ENCODE peak calls at places on chromosomes 7 and 10, in nine cellular contexts. L is MM.1S; W is thoracic aorta; X is tibial nerve; T is CD8-positive, alpha-beta T cell; B is heart left ventricle; A is CD4-positive, CD25-positive, alpha-beta regulatory T cell; P is right lobe of liver; O is adrenal gland. K is an unnamed sample.

GRCh38 chr7:94620703-94621118 is 35.2 kb downstream of the SGCE start:
- DNase-seq in T (peak; percentile 23), X (peak; percentile 47), B (peak; percentile 88), L (peak; percentile 97), P (peak; percentile 80), O (peak; percentile 96), A (no peak), W (peak; percentile 48), K (peak; percentile 90)

GRCh38 chr7:100396421-100396982 is 23.2 kb downstream of the PILRA start:
- DNase-seq in P (no peak), B (no peak), L (peak; percentile 87), A (peak; percentile 58), T (peak; percentile 36), O (no peak), W (no peak), X (no peak), K (no peak)

GRCh38 chr10:51786016-51786683 is 86.8 kb upstream of the CSTF2T start:
- DNase-seq in W (no peak), B (no peak), O (no peak), P (no peak), L (no peak), T (no peak), A (no peak), X (no peak), K (no peak)

GRCh38 chr7:136142583-136142982 is 165.4 kb upstream of the MTPN start:
- DNase-seq in W (no peak), L (no peak), P (no peak), A (no peak), T (no peak), B (no peak), X (no peak), O (no peak), K (no peak)

GRCh38 chr7:156178214-156178613 is 366.0 kb upstream of the SHH start:
- DNase-seq in T (no peak), W (no peak), X (no peak), L (no peak), B (no peak), P (peak; percentile 12), A (no peak), O (peak; percentile 35), K (no peak)

GRCh38 chr10:37710831-37711616 is 146.4 kb downstream of the ZNF248 start:
- DNase-seq in O (no peak), A (no peak), B (no peak), L (no peak), X (no peak), W (no peak), T (no peak), P (no peak), K (no peak)

GRCh38 chr10:30490289-30491000 is 56.5 kb downstream of the MAP3K8 start:
- DNase-seq in W (no peak), P (no peak), T (no peak), B (no peak), O (no peak), A (no peak), X (no peak), L (no peak), K (no peak)

GRCh38 chr10:93376372-93377296 is 105.5 kb downstream of the MYOF start:
- DNase-seq in B (peak; percentile 49), T (peak; percentile 31), X (no peak), P (no peak), A (peak; percentile 73), O (peak; percentile 64), L (peak; percentile 67), W (peak; percentile 33), K (peak; percentile 74)

GRCh38 chr7:90655566-90655965 is 59.4 kb downstream of the CDK14 start:
- DNase-seq in B (no peak), A (no peak), X (no peak), P (no peak), L (no peak), W (no peak), T (no peak), O (no peak), K (no peak)

GRCh38 chr7:124009321-124009720 is 23.5 kb downstream of the TMEM229A start:
- DNase-seq in L (peak; percentile 37), X (no peak), O (no peak), A (no peak), T (no peak), P (no peak), W (no peak), B (no peak), K (no peak)

GRCh38 chr10:994836-995558 is 6.8 kb downstream of the GTPBP4 start:
- DNase-seq in A (no peak), B (no peak), T (no peak), O (peak; percentile 45), X (no peak), P (no peak), L (no peak), W (no peak), K (no peak)

GRCh38 chr7:116804459-116804858 is 57.9 kb upstream of the CAPZA2 start:
- DNase-seq in T (no peak), X (no peak), B (no peak), P (no peak), L (no peak), W (no peak), A (no peak), O (no peak), K (no peak)

GRCh38 chr10:14032406-14032998 is 298.2 kb downstream of the FRMD4A start:
- DNase-seq in X (no peak), W (no peak), P (no peak), O (no peak), B (peak; percentile 34), T (peak; percentile 55), A (peak; percentile 28), L (no peak), K (peak; percentile 74)

GRCh38 chr10:23331567-23332290 is 12.9 kb downstream of the C10orf67 start:
- DNase-seq in B (no peak), W (no peak), P (no peak), O (no peak), X (no peak), L (no peak), A (no peak), T (no peak), K (no peak)

GRCh38 chr10:78475501-78475900 is 441.8 kb downstream of the RPS24 start:
- DNase-seq in W (no peak), O (no peak), X (no peak), P (no peak), T (no peak), L (no peak), B (no peak), A (no peak), K (no peak)

GRCh38 chr7:28554791-28555471 is 142.6 kb downstream of the CREB5 start:
- DNase-seq in L (no peak), X (no peak), P (no peak), T (no peak), A (no peak), O (no peak), B (no peak), W (no peak), K (no peak)

GRCh38 chr7:157501576-157501975 is 164.8 kb downstream of the DNAJB6 start:
- DNase-seq in L (no peak), T (no peak), P (peak; percentile 28), B (no peak), X (no peak), O (no peak), W (no peak), A (peak; percentile 17), K (no peak)

GRCh38 chr7:100887186-100887954 is 2.1 kb downstream of the UFSP1 start:
- DNase-seq in P (no peak), B (peak; percentile 43), O (no peak), W (no peak), A (peak; percentile 63), X (no peak), L (no peak), T (peak; percentile 71), K (no peak)

GRCh38 chr10:132539894-132540293 is 2.3 kb downstream of the INPP5A start:
- DNase-seq in L (no peak), W (no peak), X (no peak), O (no peak), A (no peak), T (no peak), B (peak; percentile 13), P (no peak), K (no peak)

GRCh38 chr10:58307676-58308075 is 27.1 kb upstream of the UBE2D1 start:
- DNase-seq in A (no peak), B (no peak), T (no peak), P (no peak), X (no peak), L (no peak), W (no peak), O (no peak), K (no peak)

GRCh38 chr7:2589341-2589740 is 30.6 kb downstream of the IQCE start:
- DNase-seq in W (no peak), A (no peak), T (no peak), L (no peak), O (no peak), P (no peak), B (no peak), X (no peak), K (no peak)
- H3K4me3 ChIP-seq in W (no peak overlapping the region), A (no peak overlapping the region), T (no peak overlapping the region), L (no peak overlapping the region), O (no peak overlapping the region), P (no peak overlapping the region), B (no peak overlapping the region), X (no peak overlapping the region), K (no peak overlapping the region)

DNA sequence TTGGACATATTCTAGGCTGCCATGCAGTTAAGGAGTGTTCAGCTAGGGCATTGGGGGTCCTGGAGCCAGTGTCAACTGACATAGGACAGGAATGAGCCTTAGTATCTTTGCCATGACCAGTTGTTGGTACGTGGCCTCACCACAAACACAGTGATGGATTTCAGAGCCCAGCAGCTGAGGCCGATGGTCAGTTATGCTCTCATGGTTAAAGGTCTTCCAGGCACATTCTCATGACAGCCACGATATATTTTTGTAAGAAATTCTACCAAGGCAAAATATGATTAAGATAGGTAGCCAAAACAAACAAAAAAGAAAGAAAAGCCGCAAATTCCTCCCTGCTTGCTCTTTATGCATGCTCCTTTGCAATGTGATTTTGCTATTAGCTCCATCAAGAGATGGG is 47.8 kb downstream of the CDHR3 start:
- DNase-seq in T (no peak), W (no peak), P (no peak), A (no peak), O (no peak), B (no peak), L (no peak), X (no peak), K (no peak)
- H3K27ac ChIP-seq in T (no peak overlapping the region), W (no peak overlapping the region), P (no peak overlapping the region), A (no peak overlapping the region), O (no peak overlapping the region), B (no peak overlapping the region), L (no peak overlapping the region), X (no peak overlapping the region), K (no peak overlapping the region)

GRCh38 chr10:69345402-69345801 is 67.1 kb downstream of the HK1 start:
- DNase-seq in W (no peak), L (no peak), T (no peak), X (no peak), A (no peak), B (peak; percentile 63), P (no peak), O (no peak), K (no peak)
- H3K4me3 ChIP-seq in W (no peak overlapping the region), L (no peak overlapping the region), T (no peak overlapping the region), X (no peak overlapping the region), A (peak overlapping the region; percentile 28), B (no peak overlapping the region), P (no peak overlapping the region), O (no peak overlapping the region), K (no peak overlapping the region)

DNA sequence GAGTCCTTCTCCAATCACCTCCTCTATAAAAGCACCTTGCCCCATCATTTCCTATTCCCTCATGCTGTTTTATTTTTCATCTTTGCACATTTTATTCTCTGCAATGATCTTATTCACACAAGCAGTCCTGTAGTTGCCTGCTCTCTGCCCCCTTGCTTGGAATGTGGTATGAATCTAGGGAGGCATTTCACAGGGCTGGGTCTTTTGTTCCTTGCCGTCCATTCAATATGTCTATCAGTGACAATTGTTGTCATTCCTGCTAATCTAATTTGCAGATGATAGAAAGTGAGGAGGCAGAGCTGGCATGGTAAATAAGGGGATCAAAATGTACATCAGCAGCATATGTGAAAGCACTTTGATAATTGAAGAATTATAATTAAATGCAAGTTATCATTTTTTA is 246.2 kb upstream of the C7orf33 start:
- DNase-seq in O (no peak), L (no peak), T (no peak), A (no peak), X (no peak), B (no peak), P (no peak), W (no peak), K (no peak)
- H3K27ac ChIP-seq in O (no peak overlapping the region), L (no peak overlapping the region), T (no peak overlapping the region), A (no peak overlapping the region), X (no peak overlapping the region), B (no peak overlapping the region), P (no peak overlapping the region), W (no peak overlapping the region), K (no peak overlapping the region)

K was measured in right cardiac atrium.